ENCODE peak calls at places on chromosome 11, in four cellular contexts. S is IMR-90, M is mesendoderm, E is H1. A is an unnamed sample.

GRCh38 chr11:104934594-104934993 is 33.8 kb downstream of the CASP4 start:
- DNase-seq in S (no peak), M (no peak), E (no peak), A (no peak)

GRCh38 chr11:18987454-18988231 is 48.4 kb upstream of the MRGPRX1 start:
- DNase-seq in S (peak), M (no peak), E (no peak), A (no peak)

GRCh38 chr11:103024086-103024485 is 67.9 kb downstream of the DCUN1D5 start:
- DNase-seq in S (no peak), M (no peak), E (no peak), A (no peak)

GRCh38 chr11:108632041-108632440 is 32.8 kb upstream of the DDX10 start:
- DNase-seq in S (no peak), M (no peak), E (no peak), A (no peak)

GRCh38 chr11:111312076-111312475 is 13.7 kb downstream of the POU2AF3 start:
- DNase-seq in S (no peak), M (no peak), E (no peak), A (no peak)

GRCh38 chr11:119315139-119316016 is 1.6 kb downstream of the MCAM start:
- DNase-seq in S (no peak), M (peak), E (peak), A (peak)

GRCh38 chr11:2802389-2803185 is 83.0 kb downstream of the CDKN1C start:
- DNase-seq in S (no peak), M (no peak), E (peak), A (peak)

GRCh38 chr11:6655790-6656580 is at the start of gene DCHS1:
- DNase-seq in S (no peak), M (peak), E (peak), A (no peak)

GRCh38 chr11:22192642-22193347 is at the start of gene ANO5:
- DNase-seq in S (no peak), M (peak), E (peak), A (peak)

GRCh38 chr11:45149483-45150056 is 3.1 kb downstream of the PRDM11 start:
- DNase-seq in S (no peak), M (no peak), E (peak), A (peak)

GRCh38 chr11:57368106-57368826 is 12.7 kb downstream of the PRG3 start:
- DNase-seq in S (no peak), M (no peak), E (no peak), A (no peak)

GRCh38 chr11:45500457-45500856 is 165.0 kb downstream of the CHST1 start:
- DNase-seq in S (no peak), M (peak), E (no peak), A (no peak)

GRCh38 chr11:94111660-94112059 is 17.0 kb upstream of the PANX1 start:
- DNase-seq in S (no peak), M (no peak), E (no peak), A (no peak)

GRCh38 chr11:44281151-44281550 is 28.8 kb downstream of the ALX4 start:
- DNase-seq in S (no peak), M (no peak), E (no peak), A (no peak)

GRCh38 chr11:75592699-75593098 is 30.6 kb downstream of the SERPINH1 start:
- DNase-seq in S (no peak), M (no peak), E (no peak), A (no peak)

GRCh38 chr11:60951909-60952741 is at the start of gene SLC15A3:
- DNase-seq in S (peak), M (peak), E (peak), A (peak)

GRCh38 chr11:27795955-27796861 is 96.0 kb upstream of the BDNF start:
- DNase-seq in S (peak), M (peak), E (peak), A (peak)
- H3K56ac ChIP-seq in S (no peak), M (no peak), E (no peak), A (no peak)

GRCh38 chr11:86510097-86510496 is 135.4 kb downstream of the CCDC81 start:
- DNase-seq in S (no peak), M (no peak), E (no peak), A (no peak)

GRCh38 chr11:86511086-86511551 is 136.4 kb downstream of the CCDC81 start:
- DNase-seq in S (peak), M (no peak), E (no peak), A (no peak)

GRCh38 chr11:86510674-86511073 is 136.0 kb downstream of the CCDC81 start:
- DNase-seq in S (no peak), M (no peak), E (no peak), A (no peak)

GRCh38 chr11:86508604-86509471 is 134.2 kb downstream of the CCDC81 start:
- DNase-seq in S (peak), M (no peak), E (no peak), A (no peak)

DNA sequence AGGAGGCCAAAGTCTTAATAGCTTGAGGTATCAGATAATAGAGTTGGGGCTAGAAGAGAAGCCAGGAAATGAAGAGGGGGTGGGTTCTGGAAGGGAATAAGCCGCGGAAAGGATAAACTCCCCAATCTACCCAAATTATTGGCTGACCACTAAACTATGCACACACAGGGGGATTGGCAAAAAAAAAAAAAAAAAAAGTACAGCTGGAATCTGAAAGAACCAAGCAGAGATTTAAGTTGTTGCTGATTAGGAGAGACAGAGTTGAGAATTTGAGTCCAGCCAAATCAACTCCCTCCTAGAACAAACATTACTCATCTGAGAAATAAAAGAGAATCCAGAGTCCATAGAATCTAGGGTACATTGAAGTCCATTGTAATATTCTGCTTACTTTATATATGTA is 134.9 kb downstream of the CCDC81 start:
- DNase-seq in S (no peak), M (no peak), E (no peak), A (no peak)
- H3K56ac ChIP-seq in S (no peak), M (no peak), E (no peak), A (no peak)

GRCh38 chr11:30585892-30586250 is 282 bp downstream of the MPPED2 start:
- DNase-seq in S (no peak), M (no peak), E (no peak), A (peak)
- H3K56ac ChIP-seq in S (no peak), M (peak), E (no peak), A (no peak)

DNA sequence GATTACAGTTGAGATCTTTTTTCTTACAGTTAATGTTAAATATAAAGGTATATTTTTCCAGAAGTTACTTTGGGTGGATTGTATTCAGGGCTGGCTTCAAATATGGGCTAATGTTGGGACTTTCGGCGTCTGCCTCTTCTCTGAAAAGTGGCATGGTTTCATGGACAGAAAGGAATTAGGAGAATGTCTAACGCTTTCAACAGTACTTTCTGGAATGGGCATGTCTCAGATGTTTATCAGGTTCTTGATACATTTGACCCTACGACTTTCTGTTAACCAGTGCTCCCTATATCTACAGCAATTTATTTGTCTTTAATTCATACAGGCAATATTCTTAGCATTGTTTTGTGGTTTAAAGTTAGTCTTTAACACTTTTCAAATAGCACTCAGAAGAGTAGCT is 33.7 kb downstream of the ZC3H12C start:
- DNase-seq in S (no peak), M (peak), E (no peak), A (no peak)
- H3K56ac ChIP-seq in S (no peak), M (no peak), E (no peak), A (no peak)